ENCODE peak calls at places on chromosomes 12 and 14, in nine cellular contexts. One of them, this sample, is unnamed.

GRCh38 chr12:110224379-110225304 is 56.4 kb upstream of the ATP2A2 start:
- DNase-seq in DND-41: no peak
- DNase-seq in dorsolateral prefrontal cortex: no peak
- DNase-seq in foreskin fibroblast: peak
- DNase-seq in upper lobe of left lung: no peak
- DNase-seq in CD4-positive, alpha-beta T cell: no peak
- DNase-seq in OCI-LY7: no peak
- DNase-seq in neural crest cell: no peak
- DNase-seq in coronary artery: no peak
- DNase-seq in this sample: no peak

GRCh38 chr12:18332173-18332572 is 70.9 kb downstream of the PIK3C2G start:
- DNase-seq in DND-41: no peak
- DNase-seq in dorsolateral prefrontal cortex: no peak
- DNase-seq in foreskin fibroblast: no peak
- DNase-seq in upper lobe of left lung: no peak
- DNase-seq in CD4-positive, alpha-beta T cell: no peak
- DNase-seq in OCI-LY7: no peak
- DNase-seq in neural crest cell: no peak
- DNase-seq in coronary artery: no peak
- DNase-seq in this sample: no peak

GRCh38 chr12:65720136-65720535 is 104.1 kb upstream of the HMGA2 start:
- DNase-seq in DND-41: no peak
- DNase-seq in dorsolateral prefrontal cortex: no peak
- DNase-seq in foreskin fibroblast: peak
- DNase-seq in upper lobe of left lung: no peak
- DNase-seq in CD4-positive, alpha-beta T cell: no peak
- DNase-seq in OCI-LY7: no peak
- DNase-seq in neural crest cell: no peak
- DNase-seq in coronary artery: no peak
- DNase-seq in this sample: no peak

GRCh38 chr12:3216726-3217682 is 139.8 kb downstream of the TSPAN9 start:
- DNase-seq in DND-41: no peak
- DNase-seq in dorsolateral prefrontal cortex: no peak
- DNase-seq in foreskin fibroblast: peak
- DNase-seq in upper lobe of left lung: no peak
- DNase-seq in CD4-positive, alpha-beta T cell: no peak
- DNase-seq in OCI-LY7: no peak
- DNase-seq in neural crest cell: no peak
- DNase-seq in coronary artery: peak
- DNase-seq in this sample: no peak

GRCh38 chr12:114512351-114512750 is 106.4 kb upstream of the TBX5 start:
- DNase-seq in DND-41: no peak
- DNase-seq in dorsolateral prefrontal cortex: no peak
- DNase-seq in foreskin fibroblast: peak
- DNase-seq in upper lobe of left lung: no peak
- DNase-seq in CD4-positive, alpha-beta T cell: no peak
- DNase-seq in OCI-LY7: no peak
- DNase-seq in neural crest cell: no peak
- DNase-seq in coronary artery: no peak
- DNase-seq in this sample: no peak

GRCh38 chr12:52696588-52696987 is 6.7 kb downstream of the KRT77 start:
- DNase-seq in DND-41: no peak
- DNase-seq in dorsolateral prefrontal cortex: no peak
- DNase-seq in foreskin fibroblast: no peak
- DNase-seq in upper lobe of left lung: no peak
- DNase-seq in CD4-positive, alpha-beta T cell: no peak
- DNase-seq in OCI-LY7: no peak
- DNase-seq in neural crest cell: no peak
- DNase-seq in coronary artery: no peak
- DNase-seq in this sample: no peak

GRCh38 chr12:48980953-48981756 is 3.0 kb downstream of the WNT1 start:
- DNase-seq in DND-41: no peak
- DNase-seq in dorsolateral prefrontal cortex: peak
- DNase-seq in foreskin fibroblast: peak
- DNase-seq in upper lobe of left lung: peak
- DNase-seq in CD4-positive, alpha-beta T cell: no peak
- DNase-seq in OCI-LY7: no peak
- DNase-seq in neural crest cell: no peak
- DNase-seq in coronary artery: no peak
- DNase-seq in this sample: peak

GRCh38 chr12:102638777-102639176 is 158.4 kb upstream of the IGF1 start:
- DNase-seq in DND-41: no peak
- DNase-seq in dorsolateral prefrontal cortex: no peak
- DNase-seq in foreskin fibroblast: peak
- DNase-seq in upper lobe of left lung: no peak
- DNase-seq in CD4-positive, alpha-beta T cell: no peak
- DNase-seq in OCI-LY7: no peak
- DNase-seq in neural crest cell: no peak
- DNase-seq in coronary artery: no peak
- DNase-seq in this sample: no peak

GRCh38 chr12:46269429-46270241 is 792 bp upstream of the SLC38A1 start:
- DNase-seq in DND-41: no peak
- DNase-seq in dorsolateral prefrontal cortex: no peak
- DNase-seq in foreskin fibroblast: no peak
- DNase-seq in upper lobe of left lung: no peak
- DNase-seq in CD4-positive, alpha-beta T cell: peak
- DNase-seq in OCI-LY7: peak
- DNase-seq in neural crest cell: peak
- DNase-seq in coronary artery: no peak
- DNase-seq in this sample: peak

GRCh38 chr14:32013083-32013482 is 64.0 kb upstream of the ARHGAP5 start:
- DNase-seq in DND-41: no peak
- DNase-seq in dorsolateral prefrontal cortex: no peak
- DNase-seq in foreskin fibroblast: no peak
- DNase-seq in upper lobe of left lung: no peak
- DNase-seq in CD4-positive, alpha-beta T cell: no peak
- DNase-seq in OCI-LY7: no peak
- DNase-seq in neural crest cell: no peak
- DNase-seq in coronary artery: no peak
- DNase-seq in this sample: no peak
- TF ChIP-seq CTCF in DND-41: no peak
- TF ChIP-seq CTCF in dorsolateral prefrontal cortex: no peak
- TF ChIP-seq CTCF in foreskin fibroblast: no peak
- TF ChIP-seq CTCF in upper lobe of left lung: no peak
- TF ChIP-seq CTCF in CD4-positive, alpha-beta T cell: no peak
- TF ChIP-seq CTCF in OCI-LY7: peak
- TF ChIP-seq CTCF in neural crest cell: peak
- TF ChIP-seq CTCF in coronary artery: no peak
- TF ChIP-seq CTCF in this sample: no peak

GRCh38 chr12:125071456-125071855 is 6.2 kb downstream of the AACS start:
- DNase-seq in DND-41: no peak
- DNase-seq in dorsolateral prefrontal cortex: peak
- DNase-seq in foreskin fibroblast: no peak
- DNase-seq in upper lobe of left lung: no peak
- DNase-seq in CD4-positive, alpha-beta T cell: no peak
- DNase-seq in OCI-LY7: no peak
- DNase-seq in neural crest cell: no peak
- DNase-seq in coronary artery: no peak
- DNase-seq in this sample: no peak

GRCh38 chr12:125069616-125070015 is 4.4 kb downstream of the AACS start:
- DNase-seq in DND-41: no peak
- DNase-seq in dorsolateral prefrontal cortex: peak
- DNase-seq in foreskin fibroblast: no peak
- DNase-seq in upper lobe of left lung: no peak
- DNase-seq in CD4-positive, alpha-beta T cell: no peak
- DNase-seq in OCI-LY7: no peak
- DNase-seq in neural crest cell: no peak
- DNase-seq in coronary artery: no peak
- DNase-seq in this sample: no peak

GRCh38 chr12:125070661-125071390 is 5.6 kb downstream of the AACS start:
- DNase-seq in DND-41: no peak
- DNase-seq in dorsolateral prefrontal cortex: no peak
- DNase-seq in foreskin fibroblast: no peak
- DNase-seq in upper lobe of left lung: no peak
- DNase-seq in CD4-positive, alpha-beta T cell: no peak
- DNase-seq in OCI-LY7: no peak
- DNase-seq in neural crest cell: no peak
- DNase-seq in coronary artery: no peak
- DNase-seq in this sample: no peak

GRCh38 chr12:125068391-125068790 is 3.2 kb downstream of the AACS start:
- DNase-seq in DND-41: no peak
- DNase-seq in dorsolateral prefrontal cortex: no peak
- DNase-seq in foreskin fibroblast: no peak
- DNase-seq in upper lobe of left lung: no peak
- DNase-seq in CD4-positive, alpha-beta T cell: no peak
- DNase-seq in OCI-LY7: no peak
- DNase-seq in neural crest cell: no peak
- DNase-seq in coronary artery: no peak
- DNase-seq in this sample: no peak

GRCh38 chr12:125070117-125070516 is 4.9 kb downstream of the AACS start:
- DNase-seq in DND-41: no peak
- DNase-seq in dorsolateral prefrontal cortex: no peak
- DNase-seq in foreskin fibroblast: peak
- DNase-seq in upper lobe of left lung: no peak
- DNase-seq in CD4-positive, alpha-beta T cell: no peak
- DNase-seq in OCI-LY7: no peak
- DNase-seq in neural crest cell: no peak
- DNase-seq in coronary artery: no peak
- DNase-seq in this sample: no peak
- TF ChIP-seq CTCF in DND-41: no peak
- TF ChIP-seq CTCF in dorsolateral prefrontal cortex: peak
- TF ChIP-seq CTCF in foreskin fibroblast: no peak
- TF ChIP-seq CTCF in upper lobe of left lung: no peak
- TF ChIP-seq CTCF in CD4-positive, alpha-beta T cell: no peak
- TF ChIP-seq CTCF in OCI-LY7: no peak
- TF ChIP-seq CTCF in neural crest cell: no peak
- TF ChIP-seq CTCF in coronary artery: no peak
- TF ChIP-seq CTCF in this sample: no peak

GRCh38 chr12:31488737-31489338 is 102.1 kb downstream of the DENND5B start:
- DNase-seq in DND-41: no peak
- DNase-seq in dorsolateral prefrontal cortex: no peak
- DNase-seq in foreskin fibroblast: no peak
- DNase-seq in upper lobe of left lung: no peak
- DNase-seq in CD4-positive, alpha-beta T cell: no peak
- DNase-seq in OCI-LY7: no peak
- DNase-seq in neural crest cell: no peak
- DNase-seq in coronary artery: no peak
- DNase-seq in this sample: no peak
- TF ChIP-seq CTCF in DND-41: no peak
- TF ChIP-seq CTCF in dorsolateral prefrontal cortex: no peak
- TF ChIP-seq CTCF in foreskin fibroblast: no peak
- TF ChIP-seq CTCF in upper lobe of left lung: no peak
- TF ChIP-seq CTCF in CD4-positive, alpha-beta T cell: no peak
- TF ChIP-seq CTCF in OCI-LY7: no peak
- TF ChIP-seq CTCF in neural crest cell: no peak
- TF ChIP-seq CTCF in coronary artery: no peak
- TF ChIP-seq CTCF in this sample: no peak

GRCh38 chr12:26091837-26092236 is 33.0 kb downstream of the BHLHE41 start:
- DNase-seq in DND-41: no peak
- DNase-seq in dorsolateral prefrontal cortex: no peak
- DNase-seq in foreskin fibroblast: peak
- DNase-seq in upper lobe of left lung: no peak
- DNase-seq in CD4-positive, alpha-beta T cell: no peak
- DNase-seq in OCI-LY7: no peak
- DNase-seq in neural crest cell: no peak
- DNase-seq in coronary artery: no peak
- DNase-seq in this sample: no peak
- TF ChIP-seq CTCF in DND-41: no peak
- TF ChIP-seq CTCF in dorsolateral prefrontal cortex: peak
- TF ChIP-seq CTCF in foreskin fibroblast: no peak
- TF ChIP-seq CTCF in upper lobe of left lung: no peak
- TF ChIP-seq CTCF in CD4-positive, alpha-beta T cell: no peak
- TF ChIP-seq CTCF in OCI-LY7: no peak
- TF ChIP-seq CTCF in neural crest cell: peak
- TF ChIP-seq CTCF in coronary artery: no peak
- TF ChIP-seq CTCF in this sample: no peak

GRCh38 chr14:105093426-105094192 is 28.4 kb upstream of the GPR132 start:
- DNase-seq in DND-41: peak
- DNase-seq in dorsolateral prefrontal cortex: peak
- DNase-seq in foreskin fibroblast: peak
- DNase-seq in upper lobe of left lung: peak
- DNase-seq in CD4-positive, alpha-beta T cell: peak
- DNase-seq in OCI-LY7: no peak
- DNase-seq in neural crest cell: peak
- DNase-seq in coronary artery: peak
- DNase-seq in this sample: peak
- TF ChIP-seq CTCF in DND-41: peak
- TF ChIP-seq CTCF in dorsolateral prefrontal cortex: peak
- TF ChIP-seq CTCF in foreskin fibroblast: peak
- TF ChIP-seq CTCF in upper lobe of left lung: peak
- TF ChIP-seq CTCF in CD4-positive, alpha-beta T cell: peak
- TF ChIP-seq CTCF in OCI-LY7: peak
- TF ChIP-seq CTCF in neural crest cell: peak
- TF ChIP-seq CTCF in coronary artery: no peak
- TF ChIP-seq CTCF in this sample: peak

GRCh38 chr12:98002887-98003493 is 512.4 kb upstream of the TMPO start:
- DNase-seq in DND-41: peak
- DNase-seq in dorsolateral prefrontal cortex: no peak
- DNase-seq in foreskin fibroblast: peak
- DNase-seq in upper lobe of left lung: no peak
- DNase-seq in CD4-positive, alpha-beta T cell: no peak
- DNase-seq in OCI-LY7: peak
- DNase-seq in neural crest cell: peak
- DNase-seq in coronary artery: no peak
- DNase-seq in this sample: no peak
- TF ChIP-seq CTCF in DND-41: peak
- TF ChIP-seq CTCF in dorsolateral prefrontal cortex: peak
- TF ChIP-seq CTCF in foreskin fibroblast: peak
- TF ChIP-seq CTCF in upper lobe of left lung: peak
- TF ChIP-seq CTCF in CD4-positive, alpha-beta T cell: no peak
- TF ChIP-seq CTCF in OCI-LY7: peak
- TF ChIP-seq CTCF in neural crest cell: peak
- TF ChIP-seq CTCF in coronary artery: no peak
- TF ChIP-seq CTCF in this sample: no peak

DNA sequence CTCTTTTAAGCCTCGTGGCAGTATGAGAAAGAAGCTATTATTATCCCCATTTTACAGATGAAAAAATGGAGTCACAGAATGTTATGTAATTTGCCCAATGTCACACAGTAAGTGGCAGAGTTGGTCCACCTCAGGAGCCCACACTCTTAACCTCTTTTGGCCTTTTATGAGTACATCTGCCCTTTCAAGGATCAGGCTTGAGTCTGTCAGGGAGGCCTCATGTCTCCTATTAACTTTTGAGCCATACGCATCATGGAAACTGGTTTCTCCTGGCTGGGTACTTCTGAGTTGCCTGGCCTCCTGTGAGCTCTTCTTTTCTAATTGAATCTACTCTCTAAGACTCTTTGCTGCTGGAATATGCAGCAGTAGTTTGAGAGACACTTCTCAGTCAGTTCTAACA is 101.7 kb downstream of the BICD1 start:
- DNase-seq in DND-41: no peak
- DNase-seq in dorsolateral prefrontal cortex: no peak
- DNase-seq in foreskin fibroblast: no peak
- DNase-seq in upper lobe of left lung: no peak
- DNase-seq in CD4-positive, alpha-beta T cell: no peak
- DNase-seq in OCI-LY7: no peak
- DNase-seq in neural crest cell: no peak
- DNase-seq in coronary artery: no peak
- DNase-seq in this sample: no peak
- TF ChIP-seq CTCF in DND-41: no peak
- TF ChIP-seq CTCF in dorsolateral prefrontal cortex: no peak
- TF ChIP-seq CTCF in foreskin fibroblast: no peak
- TF ChIP-seq CTCF in upper lobe of left lung: no peak
- TF ChIP-seq CTCF in CD4-positive, alpha-beta T cell: no peak
- TF ChIP-seq CTCF in OCI-LY7: no peak
- TF ChIP-seq CTCF in neural crest cell: no peak
- TF ChIP-seq CTCF in coronary artery: no peak
- TF ChIP-seq CTCF in this sample: no peak

This sample was measured in natural killer cell.